ENCODE peak calls at places on chromosomes 12 and 14, in seven cellular contexts. N is esophagus squamous epithelium, G is HFFc6, V is stomach, J is HFF-Myc, H is NCI-H1417, E is ELR. K is an unnamed sample.
A peak's percentile ranks its signal among the peaks of the same experiment; 100 is the strongest.

GRCh38 chr14:49766839-49767238 is 1.1 kb upstream of the KLHDC2 start:
- DNase-seq in N (no peak), G (no peak), V (no peak), J (no peak), H (peak; percentile 38), E (peak; percentile 11), K (no peak)

GRCh38 chr12:39905152-39905551 is 200.7 kb downstream of the SLC2A13 start:
- DNase-seq in N (no peak), G (peak; percentile 9), V (no peak), J (peak; percentile 43), H (no peak), E (no peak), K (peak; percentile 73)

GRCh38 chr14:35897616-35898111 is 71.5 kb downstream of the BRMS1L start:
- DNase-seq in N (no peak), G (no peak), V (no peak), J (no peak), H (peak; percentile 20), E (no peak), K (no peak)

GRCh38 chr12:24069532-24070395 is 120.3 kb upstream of the SOX5 start:
- DNase-seq in N (no peak), G (no peak), V (no peak), J (no peak), H (peak; percentile 4), E (no peak), K (no peak)

GRCh38 chr14:29927596-29928341 is at the start of gene PRKD1:
- DNase-seq in N (no peak), G (peak; percentile 41), V (peak; percentile 65), J (no peak), H (peak; percentile 43), E (peak; percentile 67), K (peak; percentile 59)

GRCh38 chr12:12927211-12928079 is 24.5 kb downstream of the GPRC5D start:
- DNase-seq in N (no peak), G (no peak), V (peak; percentile 94), J (no peak), H (no peak), E (peak; percentile 49), K (peak; percentile 78)

GRCh38 chr12:52632656-52633055 is 14.3 kb upstream of the KRT73 start:
- DNase-seq in N (no peak), G (no peak), V (no peak), J (no peak), H (no peak), E (no peak), K (no peak)

GRCh38 chr12:2925322-2925995 is 33.7 kb upstream of the TEAD4 start:
- DNase-seq in N (no peak), G (peak; percentile 32), V (no peak), J (no peak), H (no peak), E (peak; percentile 76), K (no peak)

GRCh38 chr14:77023001-77023996 is 5.2 kb downstream of the IRF2BPL start:
- DNase-seq in N (no peak), G (peak; percentile 37), V (peak; percentile 76), J (no peak), H (peak; percentile 55), E (peak; percentile 42), K (peak; percentile 66)

GRCh38 chr14:74459289-74459946 is 33.4 kb upstream of the SYNDIG1L start:
- DNase-seq in N (no peak), G (peak; percentile 70), V (no peak), J (peak; percentile 42), H (no peak), E (peak; percentile 81), K (peak; percentile 67)

GRCh38 chr12:43148711-43149110 is 403.3 kb downstream of the ADAMTS20 start:
- DNase-seq in N (no peak), G (no peak), V (no peak), J (no peak), H (no peak), E (no peak), K (no peak)

GRCh38 chr14:82394916-82395315 is 861.3 kb upstream of the SEL1L start:
- DNase-seq in N (no peak), G (no peak), V (no peak), J (no peak), H (peak; percentile 61), E (no peak), K (no peak)

GRCh38 chr14:83827383-83827782 is 1702.6 kb upstream of the FLRT2 start:
- DNase-seq in N (no peak), G (no peak), V (no peak), J (no peak), H (no peak), E (no peak), K (no peak)

GRCh38 chr14:71289536-71289935 is 382.3 kb downstream of the PCNX1 start:
- DNase-seq in N (no peak), G (no peak), V (no peak), J (no peak), H (no peak), E (no peak), K (no peak)

GRCh38 chr14:32703246-32703645 is 235.4 kb upstream of the NPAS3 start:
- DNase-seq in N (no peak), G (no peak), V (no peak), J (no peak), H (no peak), E (no peak), K (no peak)

GRCh38 chr12:124515981-124516380 is 51.4 kb downstream of the NCOR2 start:
- DNase-seq in N (no peak), G (no peak), V (peak; percentile 52), J (no peak), H (no peak), E (no peak), K (no peak)

GRCh38 chr14:104804481-104805325 is 3.8 kb downstream of the ZBTB42 start:
- DNase-seq in N (no peak), G (no peak), V (no peak), J (no peak), H (no peak), E (no peak), K (no peak)

GRCh38 chr14:100824156-100824555 is 1.8 kb upstream of the MEG3 start:
- DNase-seq in N (no peak), G (no peak), V (no peak), J (no peak), H (no peak), E (peak; percentile 45), K (peak; percentile 77)

GRCh38 chr12:93778306-93778705 is 101.1 kb downstream of the CRADD start:
- DNase-seq in N (no peak), G (peak; percentile 94), V (no peak), J (no peak), H (no peak), E (peak; percentile 88), K (no peak)

GRCh38 chr12:110798461-110798860 is 48.3 kb upstream of the CCDC63 start:
- DNase-seq in N (no peak), G (no peak), V (no peak), J (no peak), H (no peak), E (no peak), K (no peak)

GRCh38 chr14:99733551-99734405 is 49.7 kb downstream of the CYP46A1 start:
- DNase-seq in N (no peak), G (no peak), V (no peak), J (no peak), H (no peak), E (no peak), K (peak; percentile 7)

GRCh38 chr12:46676396-46676795 is 149.4 kb downstream of the SLC38A4 start:
- DNase-seq in N (no peak), G (no peak), V (no peak), J (no peak), H (no peak), E (no peak), K (no peak)

GRCh38 chr14:51395361-51395849 is 155.4 kb downstream of the TMX1 start:
- DNase-seq in N (no peak), G (peak; percentile 74), V (no peak), J (peak; percentile 99), H (no peak), E (peak; percentile 91), K (peak; percentile 93)

GRCh38 chr12:123979566-123979965 is 6.6 kb downstream of the ZNF664 start:
- DNase-seq in N (no peak), G (no peak), V (no peak), J (no peak), H (no peak), E (no peak), K (no peak)

GRCh38 chr12:76863811-76864210 is 15.0 kb downstream of the CSRP2 start:
- DNase-seq in N (no peak), G (peak; percentile 33), V (no peak), J (peak; percentile 27), H (no peak), E (peak; percentile 13), K (no peak)

GRCh38 chr14:95258754-95259593 is 60.7 kb downstream of the CLMN start:
- DNase-seq in N (no peak), G (no peak), V (peak; percentile 22), J (no peak), H (no peak), E (peak; percentile 26), K (no peak)

GRCh38 chr12:81859521-81859920 is 100.4 kb upstream of the PPFIA2 start:
- DNase-seq in N (no peak), G (no peak), V (no peak), J (no peak), H (no peak), E (no peak), K (no peak)

GRCh38 chr14:24322672-24323071 is 11.4 kb downstream of the LTB4R start:
- DNase-seq in N (no peak), G (no peak), V (no peak), J (no peak), H (no peak), E (no peak), K (no peak)